ENCODE peak calls at places on chromosomes 2 and 18, in eight cellular contexts. J is HCT116, X is adrenal gland, T is fibroblast of lung, I is astrocyte, W is SK-N-SH, N is PC-3, B is AG04450. P is an unnamed sample.

GRCh38 chr2:54632733-54633692 is 90.4 kb upstream of the EML6 start:
- DNase-seq in J (no peak), X (peak; percentile 60), T (peak; percentile 89), I (peak; percentile 85), W (no peak), N (no peak), B (no peak), P (no peak)

GRCh38 chr2:224658776-224659175 is 57.4 kb downstream of the CCDC195 start:
- DNase-seq in J (no peak), X (no peak), T (no peak), I (no peak), W (no peak), N (no peak), B (no peak), P (no peak)

GRCh38 chr18:48123324-48123723 is 192.9 kb upstream of the SMAD2 start:
- DNase-seq in J (no peak), X (no peak), T (no peak), I (no peak), W (no peak), N (no peak), B (no peak), P (no peak)

GRCh38 chr2:123808243-123808642 is 216.8 kb upstream of the CNTNAP5 start:
- DNase-seq in J (no peak), X (no peak), T (no peak), I (no peak), W (no peak), N (no peak), B (no peak), P (peak; percentile 28)

GRCh38 chr2:98473995-98474780 is 29.5 kb downstream of the INPP4A start:
- DNase-seq in J (no peak), X (no peak), T (no peak), I (no peak), W (no peak), N (no peak), B (no peak), P (no peak)

GRCh38 chr2:164739966-164740365 is 101.7 kb downstream of the COBLL1 start:
- DNase-seq in J (no peak), X (no peak), T (peak; percentile 72), I (peak; percentile 69), W (no peak), N (peak; percentile 67), B (no peak), P (no peak)

GRCh38 chr18:76989647-76990190 is 142.9 kb downstream of the MBP start:
- DNase-seq in J (no peak), X (peak; percentile 19), T (no peak), I (no peak), W (no peak), N (no peak), B (no peak), P (no peak)

GRCh38 chr2:890791-891190 is 59.9 kb upstream of the SNTG2 start:
- DNase-seq in J (no peak), X (peak; percentile 90), T (no peak), I (no peak), W (no peak), N (no peak), B (no peak), P (no peak)

GRCh38 chr2:9234680-9235387 is 28.2 kb downstream of the ASAP2 start:
- DNase-seq in J (peak; percentile 86), X (no peak), T (peak; percentile 99), I (peak; percentile 98), W (peak; percentile 87), N (peak; percentile 96), B (peak; percentile 68), P (no peak)

GRCh38 chr2:70349921-70350685 is 48.2 kb upstream of the FAM136A start:
- DNase-seq in J (no peak), X (no peak), T (no peak), I (no peak), W (no peak), N (no peak), B (no peak), P (no peak)

GRCh38 chr2:70987386-70987785 is 7.3 kb downstream of the TEX261 start:
- DNase-seq in J (no peak), X (no peak), T (no peak), I (no peak), W (no peak), N (no peak), B (no peak), P (no peak)

GRCh38 chr2:190571666-190572065 is 37.1 kb upstream of the NEMP2 start:
- DNase-seq in J (no peak), X (no peak), T (no peak), I (no peak), W (peak; percentile 54), N (peak; percentile 63), B (no peak), P (no peak)

GRCh38 chr2:1495676-1496393 is 82.6 kb downstream of the TPO start:
- DNase-seq in J (no peak), X (no peak), T (no peak), I (no peak), W (no peak), N (no peak), B (no peak), P (no peak)

GRCh38 chr2:237085261-237086221 is at the start of gene COPS8:
- DNase-seq in J (peak; percentile 82), X (peak; percentile 96), T (peak; percentile 94), I (peak; percentile 89), W (peak; percentile 95), N (peak; percentile 94), B (peak; percentile 74), P (peak; percentile 92)

GRCh38 chr2:178804791-178805190 is 2.4 kb downstream of the TTN start:
- DNase-seq in J (peak; percentile 39), X (no peak), T (peak; percentile 12), I (no peak), W (peak; percentile 37), N (peak; percentile 53), B (no peak), P (no peak)

GRCh38 chr2:65351234-65351947 is 81.0 kb downstream of the SPRED2 start:
- DNase-seq in J (no peak), X (no peak), T (peak; percentile 86), I (peak; percentile 80), W (no peak), N (no peak), B (no peak), P (peak; percentile 93)
- H3K4me3 ChIP-seq in J (no peak overlapping the region), X (no peak overlapping the region), T (no peak overlapping the region), I (no peak overlapping the region), W (no peak overlapping the region), N (no peak overlapping the region), B (no peak overlapping the region), P (no peak overlapping the region)

DNA sequence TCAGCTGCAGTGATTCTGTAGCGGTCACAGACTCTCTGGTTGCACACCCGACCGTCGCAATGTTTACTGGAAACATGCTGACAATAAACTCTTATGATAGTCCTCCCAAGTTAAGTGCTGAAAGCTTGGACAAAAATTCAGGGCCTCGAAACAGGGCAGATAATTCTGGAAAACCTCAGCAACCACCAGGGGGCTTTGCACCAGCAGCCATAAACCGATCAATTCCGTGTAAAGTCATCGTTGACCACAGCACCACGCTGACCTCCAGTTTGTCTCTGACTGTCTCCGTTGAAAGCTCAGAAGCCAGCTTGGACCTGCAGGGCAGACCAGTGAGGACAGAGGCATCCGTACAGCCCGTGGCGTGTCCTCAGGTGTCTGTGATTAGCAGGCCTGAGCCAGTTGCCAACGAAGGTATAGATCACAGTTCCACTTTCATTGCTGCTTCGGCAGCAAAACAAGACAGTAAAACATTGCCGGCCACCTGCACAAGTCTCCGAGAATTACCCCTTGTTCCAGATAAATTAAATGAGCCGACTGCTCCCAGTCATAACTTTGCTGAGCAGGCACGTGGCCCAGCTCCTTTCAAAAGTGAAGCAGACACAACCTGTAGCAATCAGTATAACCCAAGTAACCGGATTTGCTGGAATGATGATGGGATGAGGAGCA is 166.1 kb downstream of the ASXL3 start:
- DNase-seq in J (no peak), X (no peak), T (no peak), I (no peak), W (no peak), N (no peak), B (no peak), P (no peak)
- TF ChIP-seq CTCF in J (no peak), X (no peak), T (no peak), I (peak; percentile 3), W (no peak), N (peak; percentile 30), B (peak; percentile 17), P (peak; percentile 22)

DNA sequence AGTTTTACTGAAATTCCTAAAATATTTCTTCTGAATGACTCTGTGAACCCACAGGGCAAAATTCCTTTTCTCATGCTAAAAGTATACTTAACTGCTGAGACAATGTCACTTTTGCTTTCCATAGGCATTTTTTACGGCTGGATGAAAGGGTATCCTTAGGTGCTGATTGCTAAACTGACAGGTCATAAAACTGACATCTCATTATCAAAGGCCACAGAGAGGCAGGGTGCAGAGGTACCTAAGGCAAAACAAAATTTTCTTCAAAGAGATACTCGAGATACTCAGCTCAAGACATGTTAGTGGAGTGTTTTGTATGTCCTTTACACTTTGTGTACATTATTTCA is 62.0 kb upstream of the WDR75 start:
- DNase-seq in J (no peak), X (no peak), T (peak; percentile 77), I (peak; percentile 72), W (no peak), N (peak; percentile 62), B (no peak), P (no peak)
- H3K27ac ChIP-seq in J (no peak overlapping the region), X (no peak overlapping the region), T (peak overlapping the region; percentile 70), I (peak overlapping the region; percentile 86), W (peak overlapping the region; percentile 85), N (peak overlapping the region; percentile 45), B (peak overlapping the region; percentile 68), P (no peak overlapping the region)

GRCh38 chr2:182866095-182866460 is 359 bp downstream of the FRZB start:
- DNase-seq in J (no peak), X (no peak), T (no peak), I (no peak), W (no peak), N (no peak), B (no peak), P (peak; percentile 17)

GRCh38 chr2:182868423-182868822 is 2.0 kb upstream of the FRZB start:
- DNase-seq in J (no peak), X (no peak), T (no peak), I (no peak), W (peak; percentile 23), N (no peak), B (no peak), P (no peak)

GRCh38 chr2:182868049-182868422 is 1.6 kb upstream of the FRZB start:
- DNase-seq in J (no peak), X (no peak), T (no peak), I (no peak), W (peak; percentile 75), N (no peak), B (no peak), P (no peak)

GRCh38 chr2:182866461-182867369 is at the start of gene FRZB:
- DNase-seq in J (no peak), X (peak; percentile 56), T (peak; percentile 84), I (peak; percentile 78), W (peak; percentile 84), N (peak; percentile 16), B (peak; percentile 26), P (peak; percentile 55)

GRCh38 chr2:182867411-182868048 is 1.1 kb upstream of the FRZB start:
- DNase-seq in J (no peak), X (no peak), T (no peak), I (no peak), W (peak; percentile 49), N (no peak), B (no peak), P (no peak)
- H3K4me3 ChIP-seq in J (no peak overlapping the region), X (peak overlapping the region; percentile 60), T (peak overlapping the region; percentile 66), I (peak overlapping the region; percentile 62), W (peak overlapping the region; percentile 45), N (peak overlapping the region; percentile 66), B (peak overlapping the region; percentile 59), P (no peak overlapping the region)

GRCh38 chr2:182650704-182651103 is 65.4 kb upstream of the DNAJC10 start:
- DNase-seq in J (peak; percentile 40), X (no peak), T (peak; percentile 50), I (peak; percentile 38), W (peak; percentile 16), N (peak; percentile 61), B (no peak), P (no peak)
- TF ChIP-seq CTCF in J (peak; percentile 22), X (peak; percentile 59), T (no peak), I (peak; percentile 47), W (peak; percentile 68), N (peak; percentile 62), B (peak; percentile 48), P (no peak)

P was measured in WERI-Rb-1.